ENCODE peak calls at places on chromosome 10, in six cellular contexts. G, B, Z, W, L and Y are unnamed samples.

GRCh38 chr10:71314028-71314693 is 4.9 kb upstream of the SLC29A3 start:
- DNase-seq in G (peak), B (peak), Z (no peak), W (peak), L (peak), Y (peak)

GRCh38 chr10:128959746-128960145 is 507.3 kb upstream of the MGMT start:
- DNase-seq in G (no peak), B (no peak), Z (no peak), W (no peak), L (no peak), Y (no peak)

GRCh38 chr10:34576789-34577188 is 238.3 kb downstream of the PARD3 start:
- DNase-seq in G (no peak), B (peak), Z (no peak), W (no peak), L (no peak), Y (no peak)

GRCh38 chr10:11164806-11165590 is 147.3 kb downstream of the CELF2 start:
- DNase-seq in G (peak), B (peak), Z (peak), W (peak), L (peak), Y (peak)

GRCh38 chr10:1651280-1651975 is 85.9 kb downstream of the ADARB2 start:
- DNase-seq in G (no peak), B (no peak), Z (no peak), W (no peak), L (no peak), Y (no peak)

GRCh38 chr10:93573051-93573909 is 6.8 kb downstream of the FFAR4 start:
- DNase-seq in G (peak), B (no peak), Z (no peak), W (no peak), L (no peak), Y (no peak)

GRCh38 chr10:74983383-74983782 is 128.1 kb upstream of the SAMD8 start:
- DNase-seq in G (no peak), B (no peak), Z (no peak), W (no peak), L (no peak), Y (no peak)

GRCh38 chr10:29807407-29807806 is 172.6 kb upstream of the SVIL start:
- DNase-seq in G (no peak), B (no peak), Z (no peak), W (no peak), L (no peak), Y (no peak)

GRCh38 chr10:80356563-80356999 is at the start of the genes DYDC1 and DYDC2:
- DNase-seq in G (peak), B (no peak), Z (no peak), W (no peak), L (no peak), Y (peak)

GRCh38 chr10:49382826-49383225 is 13.1 kb downstream of the DRGX start:
- DNase-seq in G (no peak), B (no peak), Z (no peak), W (no peak), L (no peak), Y (no peak)

GRCh38 chr10:97109562-97109961 is 76.2 kb downstream of the SLIT1 start:
- DNase-seq in G (no peak), B (no peak), Z (no peak), W (no peak), L (no peak), Y (no peak)

GRCh38 chr10:17756557-17757208 is 4.7 kb downstream of the TMEM236 start:
- DNase-seq in G (no peak), B (no peak), Z (no peak), W (peak), L (no peak), Y (no peak)

GRCh38 chr10:44888861-44889260 is 22.3 kb upstream of the TMEM72 start:
- DNase-seq in G (no peak), B (no peak), Z (no peak), W (no peak), L (no peak), Y (no peak)

GRCh38 chr10:32367793-32368453 is 21.0 kb upstream of the EPC1 start:
- DNase-seq in G (peak), B (peak), Z (peak), W (peak), L (peak), Y (peak)

GRCh38 chr10:29535012-29535777 is 99.6 kb downstream of the SVIL start:
- DNase-seq in G (peak), B (peak), Z (no peak), W (no peak), L (no peak), Y (no peak)

GRCh38 chr10:74244097-74244685 is 93.2 kb downstream of the ADK start:
- DNase-seq in G (peak), B (peak), Z (no peak), W (peak), L (peak), Y (peak)

GRCh38 chr10:44913312-44914079 is 2.4 kb downstream of the TMEM72 start:
- DNase-seq in G (peak), B (no peak), Z (no peak), W (no peak), L (no peak), Y (no peak)

GRCh38 chr10:13787015-13787421 is 200.3 kb downstream of the PRPF18 start:
- DNase-seq in G (no peak), B (no peak), Z (no peak), W (peak), L (peak), Y (peak)

GRCh38 chr10:72663971-72664370 is 28.0 kb upstream of the MCU start:
- DNase-seq in G (no peak), B (no peak), Z (no peak), W (no peak), L (no peak), Y (no peak)

GRCh38 chr10:49015700-49016099 is 76.1 kb upstream of the LRRC18 start:
- DNase-seq in G (no peak), B (no peak), Z (no peak), W (no peak), L (no peak), Y (no peak)

GRCh38 chr10:68647928-68648327 is 73.1 kb upstream of the CCAR1 start:
- DNase-seq in G (peak), B (peak), Z (no peak), W (no peak), L (no peak), Y (no peak)

GRCh38 chr10:101237908-101238731 is 8.9 kb upstream of the LBX1 start:
- DNase-seq in G (no peak), B (no peak), Z (no peak), W (no peak), L (no peak), Y (no peak)

GRCh38 chr10:15719899-15720634 is at the start of gene ITGA8:
- DNase-seq in G (peak), B (peak), Z (no peak), W (peak), L (no peak), Y (no peak)

GRCh38 chr10:49298666-49298989 is 342 bp upstream of the C10orf71 start:
- DNase-seq in G (no peak), B (no peak), Z (no peak), W (no peak), L (no peak), Y (no peak)

GRCh38 chr10:137031-137430 is 1.8 kb downstream of the ZMYND11 start:
- DNase-seq in G (peak), B (peak), Z (no peak), W (peak), L (peak), Y (peak)

GRCh38 chr10:29648983-29649268 is 14.2 kb upstream of the SVIL start:
- DNase-seq in G (no peak), B (peak), Z (no peak), W (no peak), L (no peak), Y (no peak)